ENCODE peak calls at places on chromosomes 2 and 18, in ten cellular contexts. W, L, F, Y, H, G, E, D, T and Q are unnamed samples. For H3K27me3 and H3K4me1, the result is how much of the 10 kb centered on the place peaks cover.

GRCh38 chr18:34990571-34990970 is 50.6 kb upstream of the MAPRE2 start:
- DNase-seq in F (no peak), H (no peak), E (peak), G (peak), W (no peak), L (peak), T (no peak), Y (peak), D (no peak), Q (no peak)

GRCh38 chr2:168119519-168120141 is 127.8 kb downstream of the STK39 start:
- DNase-seq in E (no peak), F (no peak), L (no peak), G (peak), H (no peak), D (no peak), W (no peak), Y (peak), T (peak), Q (peak)

GRCh38 chr2:237486819-237487448 is at the start of gene MLPH:
- DNase-seq in F (peak), E (no peak), H (peak), T (no peak), Y (peak), W (peak), L (peak), G (peak), D (peak), Q (no peak)

GRCh38 chr2:143468341-143468888 is 339.2 kb downstream of the ARHGAP15 start:
- DNase-seq in F (no peak), G (no peak), T (no peak), E (no peak), W (no peak), Y (no peak), H (no peak), D (no peak), L (no peak), Q (no peak)

GRCh38 chr2:159124441-159124911 is 156.0 kb downstream of the TANC1 start:
- DNase-seq in T (peak), F (peak), H (no peak), D (no peak), G (peak), W (peak), E (peak), L (no peak), Y (peak), Q (peak)

GRCh38 chr2:143433158-143433557 is 303.9 kb downstream of the ARHGAP15 start:
- DNase-seq in T (no peak), F (no peak), D (no peak), G (no peak), E (no peak), H (no peak), W (no peak), Y (peak), L (no peak), Q (no peak)

GRCh38 chr2:15141211-15141610 is 419.9 kb downstream of the NBAS start:
- DNase-seq in D (no peak), Y (no peak), F (no peak), T (no peak), H (no peak), L (no peak), W (no peak), G (no peak), E (no peak), Q (no peak)

GRCh38 chr2:112706170-112706664 is 14.6 kb upstream of the NT5DC4 start:
- DNase-seq in H (no peak), F (no peak), L (no peak), D (peak), W (no peak), E (no peak), T (no peak), Y (peak), G (peak), Q (no peak)

GRCh38 chr2:27032495-27033252 is at the start of gene TMEM214:
- DNase-seq in W (peak), H (peak), D (peak), F (peak), E (peak), L (peak), T (peak), G (peak), Y (peak), Q (peak)

GRCh38 chr2:179044500-179044899 is 5.4 kb downstream of the CCDC141 start:
- DNase-seq in L (no peak), W (no peak), H (no peak), Y (no peak), E (no peak), D (no peak), F (no peak), G (no peak), T (no peak), Q (no peak)

GRCh38 chr2:236086971-236087465 is 81.2 kb downstream of the GBX2 start:
- DNase-seq in D (peak), T (no peak), H (peak), L (no peak), F (no peak), E (no peak), Y (no peak), W (no peak), G (no peak), Q (no peak)

GRCh38 chr18:70419526-70419925 is 130.7 kb downstream of the SOCS6 start:
- DNase-seq in W (no peak), G (peak), F (no peak), H (no peak), L (no peak), D (no peak), T (no peak), Y (peak), E (no peak), Q (no peak)

GRCh38 chr18:76518543-76519155 is 23.6 kb upstream of the ZNF516 start:
- DNase-seq in W (peak), F (peak), Y (peak), D (peak), G (peak), L (peak), E (peak), T (no peak), H (peak), Q (no peak)

GRCh38 chr2:60597346-60597745 is 43.9 kb upstream of the BCL11A start:
- DNase-seq in G (peak), F (no peak), W (no peak), T (no peak), D (no peak), L (no peak), Y (no peak), E (no peak), H (no peak), Q (no peak)

GRCh38 chr18:74899554-74899953 is 301.9 kb downstream of the ZNF407 start:
- DNase-seq in W (peak), L (peak), H (no peak), F (no peak), E (peak), D (peak), Y (no peak), G (no peak), T (no peak), Q (no peak)

GRCh38 chr2:23385351-23385747 is 370 bp downstream of the KLHL29 start:
- DNase-seq in D (peak), G (peak), E (peak), F (peak), Y (peak), W (peak), H (peak), T (no peak), L (peak), Q (peak)

GRCh38 chr18:79424008-79424565 is 28.4 kb downstream of the NFATC1 start:
- DNase-seq in F (no peak), T (no peak), D (no peak), Y (no peak), E (peak), H (no peak), W (peak), G (no peak), L (peak), Q (no peak)

GRCh38 chr2:235238537-235238936 is 255.3 kb upstream of the AGAP1 start:
- DNase-seq in D (no peak), L (peak), G (peak), F (peak), Y (peak), T (no peak), W (peak), H (no peak), E (peak), Q (no peak)

GRCh38 chr2:109690457-109690821 is 76.3 kb downstream of the SOWAHC start:
- DNase-seq in W (peak), T (no peak), Y (no peak), E (no peak), L (no peak), D (no peak), H (no peak), G (no peak), F (no peak), Q (no peak)

GRCh38 chr2:11397046-11397445 is 52.6 kb upstream of the ROCK2 start:
- DNase-seq in T (no peak), G (no peak), Y (no peak), W (no peak), F (no peak), H (no peak), D (no peak), E (no peak), L (no peak), Q (no peak)

GRCh38 chr2:33210626-33211025 is 263.9 kb downstream of the LTBP1 start:
- DNase-seq in D (peak), E (peak), T (no peak), W (peak), H (no peak), G (peak), Y (peak), F (no peak), L (no peak), Q (no peak)

GRCh38 chr2:98944786-98945185 is 8.8 kb upstream of the CRACDL start:
- DNase-seq in H (no peak), T (no peak), G (peak), Y (peak), L (no peak), F (no peak), W (no peak), E (no peak), D (no peak), Q (no peak)

GRCh38 chr2:219645631-219646527 is 18.4 kb downstream of the SLC4A3 start:
- DNase-seq in G (peak), T (peak), Y (peak), W (peak), E (peak), F (no peak), H (peak), D (no peak), L (no peak), Q (no peak)

GRCh38 chr2:132438650-132439030 is 22.0 kb downstream of the GPR39 start:
- DNase-seq in E (no peak), L (no peak), F (no peak), G (peak), D (no peak), Y (peak), H (no peak), W (no peak), T (peak), Q (no peak)

GRCh38 chr2:235006461-235006860 is 54.6 kb downstream of the SH3BP4 start:
- DNase-seq in E (no peak), W (no peak), D (no peak), T (no peak), L (peak), H (no peak), Y (no peak), G (no peak), F (no peak), Q (no peak)

GRCh38 chr2:67649331-67650071 is 252.4 kb downstream of the ETAA1 start:
- DNase-seq in D (peak), G (peak), Y (peak), L (peak), W (peak), H (no peak), T (no peak), E (peak), F (no peak), Q (no peak)

GRCh38 chr2:65724752-65725151 is 292.4 kb upstream of the SPRED2 start:
- DNase-seq in F (no peak), T (no peak), L (no peak), D (no peak), G (no peak), W (no peak), H (no peak), Y (no peak), E (no peak), Q (no peak)

GRCh38 chr2:103183061-103183460 is 421.2 kb downstream of the TMEM182 start:
- DNase-seq in F (no peak), W (no peak), L (no peak), H (no peak), D (no peak), E (no peak), G (no peak), T (no peak), Y (no peak), Q (no peak)

GRCh38 chr2:36351291-36352023 is 4.1 kb upstream of the CRIM1 start:
- DNase-seq in E (no peak), D (no peak), L (no peak), H (no peak), W (no peak), F (no peak), T (no peak), G (peak), Y (no peak), Q (no peak)
- H3K27me3 ChIP-seq in E (under half), D (under half), L (under half), H (under half), W (under half), F (under half), T (under half), G (under half), Y (under half), Q (under half)

GRCh38 chr2:106851055-106851454 is 34.9 kb downstream of the ST6GAL2 start:
- DNase-seq in L (no peak), G (no peak), T (no peak), E (no peak), H (no peak), D (no peak), Y (no peak), W (no peak), F (no peak), Q (no peak)
- H3K4me1 ChIP-seq in L (under half), G (under half), T (under half), E (half or more), H (under half), D (under half), Y (under half), W (under half), F (under half), Q (under half)

GRCh38 chr2:54574107-54574859 is 118.2 kb downstream of the SPTBN1 start:
- DNase-seq in Y (peak), E (no peak), G (peak), W (no peak), T (no peak), H (no peak), F (peak), D (no peak), L (no peak), Q (peak)
- H3K4me3 ChIP-seq in Y (no peak), E (no peak), G (no peak), W (no peak), T (no peak), H (no peak), F (no peak), D (no peak), L (no peak), Q (no peak)

DNA sequence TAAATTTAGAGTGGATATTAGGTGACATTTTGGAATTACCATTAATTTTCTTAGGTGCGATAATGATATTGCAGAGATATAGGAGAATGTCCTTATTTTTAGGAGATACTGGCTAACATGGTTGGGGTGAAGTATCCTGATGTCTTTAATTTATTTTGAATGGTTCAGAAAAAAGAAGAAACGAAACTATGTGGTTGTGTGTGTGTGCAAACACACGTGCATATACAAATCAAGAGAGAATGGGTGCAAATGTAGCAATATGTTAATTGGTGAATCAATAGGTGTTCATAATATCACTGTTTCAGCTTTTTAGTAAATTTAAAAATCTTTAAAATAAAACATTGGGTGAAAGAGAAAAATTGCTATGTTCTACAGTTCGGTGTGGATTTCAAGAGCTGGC is 140.9 kb downstream of the DIS3L2 start:
- DNase-seq in H (no peak), E (no peak), T (no peak), W (no peak), L (no peak), D (no peak), Y (no peak), F (no peak), G (no peak), Q (no peak)
- H3K27me3 ChIP-seq in H (under half), E (under half), T (under half), W (under half), L (under half), D (under half), Y (under half), F (under half), G (under half), Q (under half)

GRCh38 chr2:230873670-230874401 is 9.1 kb downstream of the ITM2C start:
- DNase-seq in D (no peak), T (no peak), W (no peak), L (no peak), H (peak), F (peak), E (no peak), Y (no peak), G (no peak), Q (no peak)
- H3K4me1 ChIP-seq in D (under half), T (under half), W (under half), L (under half), H (under half), F (half or more), E (under half), Y (under half), G (under half), Q (under half)

GRCh38 chr2:150477347-150477746 is 10.1 kb downstream of the RND3 start:
- DNase-seq in E (no peak), F (peak), W (no peak), T (no peak), H (no peak), G (peak), D (no peak), Y (peak), L (no peak), Q (peak)
- H3K4me3 ChIP-seq in E (peak), F (no peak), W (no peak), T (no peak), H (no peak), G (peak), D (no peak), Y (peak), L (peak), Q (no peak)

GRCh38 chr2:69017080-69017479 is 4.1 kb downstream of the ANTXR1 start:
- DNase-seq in F (no peak), L (no peak), G (peak), D (no peak), Y (peak), E (no peak), W (no peak), H (no peak), T (no peak), Q (no peak)
- H3K27me3 ChIP-seq in F (under half), L (under half), G (under half), D (under half), Y (under half), E (under half), W (under half), H (under half), T (under half), Q (under half)